ENCODE peak calls at places on chromosomes 6 and 20, in ten cellular contexts. O is body of pancreas; M is Calu3; B is stimulated activated CD4-positive, alpha-beta T cell treated with anti-CD3 and anti-CD28 coated beads, TNF-alpha, amount 100 ng/mL, for 48 hours; F is SJCRH30; T is activated naive CD4-positive, alpha-beta T cell; E is posterior cingulate gyrus; W is H9; A is OCI-LY7; V is NCI-H460. S is an unnamed sample.

GRCh38 chr6:43522547-43523263 is 5.8 kb downstream of the POLR1C start:
- DNase-seq in T (no peak), V (no peak), A (no peak), B (no peak), O (no peak), W (no peak), F (no peak), E (no peak), M (no peak), S (no peak)

GRCh38 chr6:162123797-162124196 is 603.8 kb downstream of the PRKN start:
- DNase-seq in T (no peak), W (no peak), B (no peak), V (peak), F (no peak), E (no peak), A (peak), O (no peak), M (no peak), S (peak)

GRCh38 chr20:57438552-57438951 is 47.4 kb downstream of the RBM38 start:
- DNase-seq in A (no peak), W (no peak), F (peak), T (no peak), M (no peak), E (no peak), O (no peak), V (no peak), B (no peak), S (no peak)

GRCh38 chr6:170516783-170517616 is 36.1 kb downstream of the PSMB1 start:
- DNase-seq in V (peak), B (peak), M (peak), F (peak), O (peak), A (peak), W (peak), T (no peak), E (no peak), S (peak)

GRCh38 chr6:100846276-100846675 is 34.9 kb downstream of the ASCC3 start:
- DNase-seq in F (no peak), B (no peak), O (no peak), W (no peak), E (no peak), V (no peak), T (no peak), M (no peak), A (no peak), S (peak)

GRCh38 chr6:118712955-118713354 is 61.6 kb upstream of the CEP85L start:
- DNase-seq in B (no peak), A (no peak), O (no peak), M (no peak), F (no peak), T (no peak), W (no peak), V (no peak), E (no peak), S (no peak)

GRCh38 chr6:97668716-97669115 is 385.7 kb upstream of the MMS22L start:
- DNase-seq in T (no peak), B (no peak), M (no peak), E (peak), F (no peak), A (peak), O (no peak), V (no peak), W (no peak), S (peak)

GRCh38 chr6:52328721-52329120 is 33.2 kb upstream of the PAQR8 start:
- DNase-seq in M (no peak), B (no peak), A (no peak), T (no peak), V (no peak), W (no peak), O (no peak), F (no peak), E (no peak), S (peak)

GRCh38 chr6:39075010-39075738 is 26.6 kb downstream of the GLP1R start:
- DNase-seq in T (no peak), O (no peak), B (no peak), W (peak), E (no peak), M (no peak), A (no peak), F (no peak), V (no peak), S (no peak)

GRCh38 chr6:36682328-36683144 is 4.0 kb downstream of the CDKN1A start:
- DNase-seq in O (peak), T (no peak), B (peak), M (peak), A (peak), W (peak), F (peak), V (no peak), E (no peak), S (peak)

GRCh38 chr6:160678744-160679401 is 14.8 kb upstream of the LPA start:
- DNase-seq in E (no peak), T (no peak), A (no peak), F (no peak), V (no peak), W (peak), M (no peak), O (peak), B (no peak), S (no peak)

GRCh38 chr6:161748535-161749386 is 474.9 kb upstream of the AGPAT4 start:
- DNase-seq in F (peak), O (peak), B (peak), A (peak), T (no peak), M (peak), V (peak), E (peak), W (peak), S (peak)

GRCh38 chr6:64113703-64114102 is 478.1 kb downstream of the PHF3 start:
- DNase-seq in W (no peak), E (no peak), B (no peak), O (no peak), A (no peak), V (no peak), T (no peak), F (no peak), M (no peak), S (no peak)

GRCh38 chr20:58784321-58785074 is 66.2 kb downstream of the GNAS-AS1 start:
- DNase-seq in W (no peak), E (no peak), M (no peak), B (no peak), V (no peak), F (no peak), T (no peak), A (no peak), O (no peak), S (no peak)

GRCh38 chr20:4682682-4683081 is 39.0 kb upstream of the PRND start:
- DNase-seq in O (no peak), B (no peak), W (no peak), A (no peak), M (no peak), T (no peak), V (no peak), E (no peak), F (no peak), S (no peak)

S was measured in DMS53.